ENCODE peak calls at places on chromosome X, in five cellular contexts. K, N, L, W and E are unnamed samples.

GRCh38 chrX:121307441-121307840 is 260.0 kb downstream of the GLUD2 start:
- DNase-seq in L (no peak), N (no peak), K (no peak), W (no peak), E (no peak)

GRCh38 chrX:56000729-56001128 is 231.4 kb upstream of the KLF8 start:
- DNase-seq in L (no peak), N (no peak), W (no peak), K (no peak), E (no peak)

GRCh38 chrX:108516184-108516583 is 76.5 kb downstream of the COL4A5 start:
- DNase-seq in W (peak), K (no peak), L (no peak), N (no peak), E (no peak)

GRCh38 chrX:150508018-150508417 is 60.4 kb upstream of the MTM1 start:
- DNase-seq in W (no peak), K (no peak), N (no peak), L (no peak), E (no peak)

GRCh38 chrX:108732630-108733321 is 3.6 kb downstream of the IRS4 start:
- DNase-seq in L (no peak), K (no peak), N (no peak), W (no peak), E (no peak)

GRCh38 chrX:119990995-119991787 is 47.6 kb upstream of the NKAP start:
- DNase-seq in N (no peak), L (no peak), K (no peak), W (no peak), E (no peak)

GRCh38 chrX:37993857-37994619 is 12.3 kb upstream of the SYTL5 start:
- DNase-seq in K (no peak), L (no peak), N (peak), W (no peak), E (no peak)

GRCh38 chrX:153476628-153477027 is 6.3 kb upstream of the HAUS7 start:
- DNase-seq in N (no peak), K (no peak), L (no peak), W (peak), E (no peak)

GRCh38 chrX:138759217-138759943 is 47.9 kb upstream of the FGF13 start:
- DNase-seq in N (no peak), W (no peak), L (no peak), K (no peak), E (no peak)

GRCh38 chrX:16278927-16279326 is 111.6 kb downstream of the MAGEB17 start:
- DNase-seq in W (no peak), L (no peak), N (no peak), K (no peak), E (no peak)

GRCh38 chrX:15043538-15043937 is 170.3 kb downstream of the MOSPD2 start:
- DNase-seq in N (no peak), K (no peak), L (no peak), W (no peak), E (no peak)
- H3K4me3 ChIP-seq in N (no peak), K (no peak), L (no peak), W (no peak), E (no peak)

GRCh38 chrX:71111851-71112468 is 583 bp upstream of the IL2RG start:
- DNase-seq in W (no peak), N (peak), L (no peak), K (no peak), E (no peak)
- H3K4me3 ChIP-seq in W (no peak), N (peak), L (no peak), K (no peak), E (no peak)

GRCh38 chrX:19194285-19195242 is 72.3 kb upstream of the ADGRG2 start:
- DNase-seq in W (no peak), L (no peak), K (no peak), N (no peak), E (no peak)
- H3K4me3 ChIP-seq in W (no peak), L (no peak), K (no peak), N (no peak), E (no peak)

DNA sequence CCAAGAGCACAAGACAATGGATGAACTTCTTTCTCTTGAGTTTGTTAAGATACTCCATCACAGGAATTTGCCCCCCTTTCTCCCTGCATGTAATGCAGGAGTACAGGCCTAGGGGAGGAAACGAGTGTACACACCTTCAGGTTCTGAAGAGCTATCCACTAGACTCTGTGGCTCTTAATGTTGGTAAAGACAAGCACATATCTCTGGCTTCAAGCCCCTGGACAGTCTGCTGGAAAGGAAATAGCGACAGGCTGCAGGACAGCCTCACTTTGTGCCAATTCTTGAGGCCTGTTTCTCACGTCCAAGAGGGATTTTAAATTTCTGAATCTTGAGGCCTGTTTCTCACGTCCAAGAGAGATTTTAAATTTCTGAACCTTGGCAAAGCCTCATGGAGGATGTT is 87.1 kb downstream of the RLIM start:
- DNase-seq in W (no peak), K (peak), N (no peak), L (no peak), E (peak)
- H3K4me3 ChIP-seq in W (no peak), K (no peak), N (no peak), L (no peak), E (no peak)

DNA sequence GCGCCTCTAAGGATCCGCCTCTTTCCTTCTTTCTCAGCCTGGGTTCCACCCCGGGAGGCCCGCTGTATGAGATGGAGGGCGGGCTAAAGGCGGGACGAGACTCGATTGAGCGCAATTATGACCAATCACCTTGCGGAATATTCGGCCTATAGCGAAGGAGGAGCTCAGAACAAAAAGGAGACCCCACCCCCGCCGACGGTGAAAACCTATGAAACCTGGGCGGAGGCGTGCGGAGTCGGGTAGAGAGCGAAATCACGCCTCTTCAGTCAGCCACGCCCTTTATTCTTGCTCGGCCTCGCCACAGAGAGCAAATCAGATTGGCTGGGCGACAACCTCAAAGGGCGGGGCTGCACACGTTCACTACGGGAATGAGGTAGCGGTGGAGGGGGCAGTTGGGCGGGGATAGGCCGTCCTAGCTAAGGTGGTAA is 615 bp upstream of the CDK16 start:
- DNase-seq in L (peak), W (peak), K (peak), N (peak), E (peak)
- H3K4me3 ChIP-seq in L (peak), W (peak), K (peak), N (peak), E (peak)

DNA sequence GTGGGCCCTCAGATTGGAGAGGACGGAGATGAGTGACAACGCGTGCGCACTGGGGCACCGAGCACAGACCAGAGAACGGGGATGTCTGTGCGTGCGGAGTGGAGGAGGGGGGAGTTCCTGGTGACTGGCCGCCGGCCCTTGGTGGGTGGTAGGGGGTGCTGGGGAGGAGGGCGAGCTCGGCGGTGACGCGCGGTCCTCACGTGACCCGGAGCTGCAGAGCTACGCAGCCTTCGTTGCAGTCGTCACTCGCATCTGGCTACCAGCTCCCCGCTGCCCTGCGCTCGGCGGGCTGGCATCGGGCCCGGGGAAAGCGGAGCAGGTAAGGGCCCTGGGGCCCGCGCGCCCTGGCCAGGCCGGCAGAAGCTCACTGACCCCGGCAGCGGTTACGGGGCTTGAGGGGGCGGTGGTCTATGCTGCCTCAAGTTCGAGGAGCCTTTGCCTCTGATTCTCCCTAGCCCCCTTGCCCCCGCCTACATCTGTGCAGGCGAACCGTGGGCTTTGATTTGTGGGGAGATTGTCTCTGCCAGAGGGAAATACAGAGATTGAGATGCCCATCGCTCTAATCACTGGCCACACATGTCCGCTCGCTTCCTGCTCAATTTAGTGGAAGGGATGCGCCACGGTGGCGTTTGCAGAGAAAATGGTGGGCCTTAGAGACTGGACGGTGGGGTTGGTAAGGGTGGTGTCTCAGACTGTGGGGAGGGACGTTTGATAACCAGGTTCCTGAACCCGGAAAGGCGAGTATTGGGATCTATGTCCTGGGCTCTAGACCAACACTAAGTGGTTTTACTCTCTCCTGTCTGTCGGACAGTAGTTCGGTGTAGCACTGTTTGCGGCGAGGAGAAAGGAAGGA is at the start of gene ARMCX4:
- DNase-seq in K (no peak), W (peak), L (peak), N (no peak), E (no peak)
- H3K4me3 ChIP-seq in K (peak), W (peak), L (peak), N (no peak), E (peak)

GRCh38 chrX:107451754-107452153 is 2.3 kb downstream of the FRMPD3 start:
- DNase-seq in N (peak), L (peak), W (no peak), K (no peak), E (no peak)
- H3K4me3 ChIP-seq in N (peak), L (peak), W (no peak), K (no peak), E (no peak)

GRCh38 chrX:72018277-72019112 is 107.8 kb downstream of the NHSL2 start:
- DNase-seq in W (peak), L (peak), K (peak), N (peak), E (peak)
- H3K4me3 ChIP-seq in W (no peak), L (peak), K (no peak), N (no peak), E (peak)

GRCh38 chrX:48683411-48683982 is at the start of gene WAS:
- DNase-seq in W (no peak), N (peak), L (no peak), K (no peak), E (no peak)
- H3K4me3 ChIP-seq in W (no peak), N (peak), L (no peak), K (no peak), E (peak)

GRCh38 chrX:12985336-12985735 is 10.4 kb downstream of the TMSB4X start:
- DNase-seq in N (no peak), L (no peak), K (no peak), W (no peak), E (no peak)
- H3K4me3 ChIP-seq in N (no peak), L (no peak), K (no peak), W (no peak), E (no peak)